ENCODE peak calls at places on chromosomes 2 and 18, in ten cellular contexts. X, L, E, T, Z, G, F, R, O and D are unnamed samples.

GRCh38 chr2:85771486-85771885 is 17.7 kb downstream of the ATOH8 start:
- DNase-seq in X (no peak), L (no peak), E (no peak), T (no peak), Z (no peak), G (no peak), F (no peak), R (peak), O (no peak), D (no peak)

GRCh38 chr18:47528343-47528742 is 276.9 kb upstream of the SKOR2 start:
- DNase-seq in X (no peak), L (no peak), E (no peak), T (no peak), Z (no peak), G (no peak), F (no peak), R (no peak), O (no peak), D (no peak)

GRCh38 chr2:54595161-54595803 is 128.2 kb upstream of the EML6 start:
- DNase-seq in X (no peak), L (no peak), E (no peak), T (no peak), Z (no peak), G (no peak), F (no peak), R (no peak), O (no peak), D (no peak)

GRCh38 chr2:231181848-231182247 is 16.6 kb upstream of the ARMC9 start:
- DNase-seq in X (no peak), L (peak), E (no peak), T (no peak), Z (no peak), G (no peak), F (peak), R (peak), O (no peak), D (no peak)

GRCh38 chr2:54038835-54039234 is 68.0 kb upstream of the PSME4 start:
- DNase-seq in X (no peak), L (no peak), E (no peak), T (no peak), Z (no peak), G (no peak), F (no peak), R (no peak), O (no peak), D (no peak)

GRCh38 chr2:112474844-112475486 is 7.0 kb upstream of the TTL start:
- DNase-seq in X (no peak), L (no peak), E (no peak), T (no peak), Z (no peak), G (no peak), F (peak), R (no peak), O (no peak), D (no peak)

GRCh38 chr2:127673304-127674069 is 1.8 kb downstream of the LIMS2 start:
- DNase-seq in X (no peak), L (no peak), E (no peak), T (peak), Z (no peak), G (no peak), F (no peak), R (no peak), O (no peak), D (no peak)

GRCh38 chr2:70354264-70354949 is 52.5 kb upstream of the FAM136A start:
- DNase-seq in X (no peak), L (no peak), E (no peak), T (no peak), Z (no peak), G (no peak), F (peak), R (no peak), O (no peak), D (no peak)

GRCh38 chr2:29117636-29118303 is 2.6 kb downstream of the CLIP4 start:
- DNase-seq in X (no peak), L (no peak), E (no peak), T (no peak), Z (no peak), G (no peak), F (peak), R (no peak), O (no peak), D (no peak)

GRCh38 chr2:119293254-119293653 is 69.6 kb downstream of the STEAP3 start:
- DNase-seq in X (no peak), L (no peak), E (no peak), T (no peak), Z (no peak), G (no peak), F (no peak), R (no peak), O (no peak), D (no peak)

GRCh38 chr2:197674546-197674945 is 841 bp downstream of the RFTN2 start:
- DNase-seq in X (no peak), L (no peak), E (peak), T (no peak), Z (no peak), G (no peak), F (peak), R (no peak), O (no peak), D (no peak)

GRCh38 chr18:80088823-80089222 is 20.2 kb upstream of the ADNP2 start:
- DNase-seq in X (no peak), L (no peak), E (no peak), T (no peak), Z (no peak), G (no peak), F (no peak), R (no peak), O (no peak), D (no peak)

GRCh38 chr18:57029761-57030160 is 117.1 kb upstream of the BOD1L2 start:
- DNase-seq in X (no peak), L (no peak), E (no peak), T (no peak), Z (no peak), G (no peak), F (no peak), R (no peak), O (no peak), D (no peak)

GRCh38 chr2:152075427-152076050 is 23.3 kb downstream of the CACNB4 start:
- DNase-seq in X (no peak), L (no peak), E (no peak), T (no peak), Z (no peak), G (no peak), F (no peak), R (no peak), O (no peak), D (no peak)

GRCh38 chr2:78749648-78750047 is 275.9 kb upstream of the REG3G start:
- DNase-seq in X (no peak), L (no peak), E (no peak), T (no peak), Z (no peak), G (no peak), F (no peak), R (no peak), O (no peak), D (no peak)

GRCh38 chr2:26178746-26179436 is 6.0 kb downstream of the GAREM2 start:
- DNase-seq in X (peak), L (peak), E (peak), T (peak), Z (no peak), G (no peak), F (peak), R (peak), O (no peak), D (peak)

GRCh38 chr2:156908825-156909224 is 348.7 kb upstream of the GALNT5 start:
- DNase-seq in X (no peak), L (no peak), E (no peak), T (no peak), Z (no peak), G (no peak), F (peak), R (no peak), O (no peak), D (no peak)

GRCh38 chr2:157395811-157396210 is 48.1 kb downstream of the CYTIP start:
- DNase-seq in X (no peak), L (no peak), E (no peak), T (no peak), Z (no peak), G (no peak), F (no peak), R (no peak), O (no peak), D (no peak)

GRCh38 chr18:45967007-45967706 is at the start of gene EPG5:
- DNase-seq in X (peak), L (peak), E (peak), T (peak), Z (peak), G (peak), F (peak), R (peak), O (peak), D (peak)